ENCODE peak calls at places on chromosome 14, in eight cellular contexts. O, B, U, K, A, Z, S and M are unnamed samples.
A peak's percentile ranks its signal among the peaks of the same experiment; 100 is the strongest.

GRCh38 chr14:24430682-24431568 is 1.2 kb downstream of the KHNYN start:
- DNase-seq in S (no peak), B (peak; percentile 43), K (peak; percentile 23), A (peak; percentile 48), Z (no peak), O (peak; percentile 41), U (peak; percentile 59), M (no peak)

GRCh38 chr14:96635850-96636249 is 133.7 kb downstream of the PAPOLA start:
- DNase-seq in A (no peak), K (no peak), S (no peak), O (no peak), B (no peak), Z (peak; percentile 24), U (no peak), M (no peak)

GRCh38 chr14:23550131-23550826 is 1.3 kb downstream of the ZFHX2 start:
- DNase-seq in U (no peak), B (no peak), Z (no peak), A (no peak), O (no peak), S (no peak), K (no peak), M (no peak)

GRCh38 chr14:81478446-81478845 is 55.2 kb downstream of the SEL1L start:
- DNase-seq in A (no peak), O (no peak), K (no peak), U (no peak), B (no peak), Z (no peak), S (no peak), M (no peak)

GRCh38 chr14:63853831-63854293 is 1.1 kb downstream of the SYNE2 start:
- DNase-seq in B (peak; percentile 41), Z (peak; percentile 56), K (peak; percentile 37), U (peak; percentile 52), O (peak; percentile 30), A (no peak), S (peak; percentile 30), M (no peak)

GRCh38 chr14:94571950-94572349 is 9.3 kb upstream of the SERPINA5 start:
- DNase-seq in K (no peak), U (peak; percentile 23), Z (no peak), A (no peak), B (no peak), O (no peak), S (no peak), M (no peak)

GRCh38 chr14:40393143-40393542 is 960.9 kb upstream of the FBXO33 start:
- DNase-seq in U (no peak), O (no peak), S (no peak), B (no peak), A (no peak), K (no peak), Z (no peak), M (no peak)

GRCh38 chr14:99272669-99273024 is 650 bp upstream of the BCL11B start:
- DNase-seq in Z (no peak), U (no peak), O (no peak), K (no peak), A (no peak), B (no peak), S (no peak), M (no peak)

DNA sequence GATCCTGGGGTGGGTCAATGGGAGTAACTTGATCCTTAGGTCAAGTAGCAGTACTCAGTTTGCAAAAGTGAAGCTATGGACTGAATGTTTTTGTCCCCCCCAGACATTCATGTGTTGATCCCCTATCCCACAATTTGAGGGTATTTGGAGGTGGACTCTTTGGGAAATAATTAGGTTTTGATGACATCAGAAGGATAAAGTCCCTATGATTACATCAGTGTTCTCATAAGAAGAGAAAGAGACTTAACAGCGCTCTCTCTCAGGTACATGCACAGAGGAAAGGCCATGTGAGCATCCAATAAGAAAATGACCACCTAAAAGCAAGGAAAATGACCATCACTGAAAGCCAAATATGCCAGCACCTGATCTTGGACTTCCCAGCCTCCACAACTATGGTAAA is 550.8 kb downstream of the FOXG1 start:
- DNase-seq in U (no peak), A (no peak), S (no peak), K (no peak), O (no peak), B (no peak), Z (no peak), M (no peak)
- TF ChIP-seq CTCF in U (no peak), A (no peak), S (no peak), K (no peak), O (no peak), B (no peak), Z (no peak), M (no peak)

GRCh38 chr14:104149278-104149595 is 10.8 kb downstream of the KIF26A start:
- DNase-seq in U (no peak), Z (no peak), S (no peak), O (no peak), K (no peak), A (no peak), B (no peak), M (no peak)

GRCh38 chr14:104151546-104152245 is 13.3 kb downstream of the KIF26A start:
- DNase-seq in S (no peak), O (no peak), K (no peak), B (no peak), A (no peak), U (no peak), Z (no peak), M (no peak)

GRCh38 chr14:104149617-104150141 is 11.3 kb downstream of the KIF26A start:
- DNase-seq in U (no peak), Z (no peak), K (peak; percentile 71), O (peak; percentile 75), S (no peak), B (no peak), A (peak; percentile 73), M (peak; percentile 45)

GRCh38 chr14:104151028-104151385 is 12.6 kb downstream of the KIF26A start:
- DNase-seq in Z (no peak), O (no peak), U (no peak), K (no peak), S (no peak), A (no peak), B (no peak), M (no peak)

DNA sequence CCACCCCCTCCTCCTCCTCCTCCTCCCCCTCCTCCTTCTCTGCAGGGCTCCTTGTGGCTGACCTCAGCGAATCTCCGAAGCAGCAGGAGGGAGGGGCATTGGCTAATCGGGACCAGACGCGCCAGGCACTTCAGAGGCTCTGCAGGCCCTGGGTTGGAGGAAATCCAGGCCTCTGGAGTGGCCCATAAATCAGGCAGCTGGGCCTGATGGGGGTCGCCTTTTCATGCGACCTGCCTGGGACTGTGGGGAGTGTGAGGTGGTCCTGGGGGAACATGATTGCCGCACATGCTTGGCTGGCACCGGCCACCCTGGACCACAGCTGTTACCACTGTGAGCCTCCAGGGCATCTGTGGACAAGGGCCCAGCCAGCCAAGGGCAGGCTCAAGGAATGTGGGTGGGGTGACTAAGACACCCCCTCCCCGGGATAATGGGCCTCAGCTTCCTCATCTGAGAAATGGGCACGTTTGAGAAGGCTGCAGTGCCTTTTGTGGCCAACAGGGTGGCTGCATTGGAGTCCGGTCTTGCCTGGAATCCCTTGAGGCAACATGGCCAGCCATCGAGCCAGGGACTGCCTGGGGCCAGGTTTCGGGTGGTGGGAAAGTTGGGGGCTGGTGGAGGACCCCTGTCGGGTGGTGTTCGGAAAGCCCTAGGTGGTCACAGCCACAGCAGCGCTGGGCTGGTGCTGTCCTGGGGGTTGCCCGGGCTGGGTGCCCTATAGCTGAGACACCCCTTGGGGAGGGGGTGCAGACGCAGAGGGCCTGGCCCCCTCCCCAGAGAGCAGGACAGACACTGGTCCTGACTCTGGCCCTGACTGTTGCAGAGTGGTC is 12.0 kb downstream of the KIF26A start:
- DNase-seq in U (no peak), A (peak; percentile 65), B (no peak), K (peak; percentile 75), O (peak; percentile 71), S (no peak), Z (peak; percentile 65), M (peak; percentile 58)
- TF ChIP-seq CTCF in U (no peak), A (peak; percentile 11), B (peak; percentile 10), K (peak; percentile 39), O (peak; percentile 57), S (peak; percentile 56), Z (peak; percentile 74), M (peak; percentile 79)

GRCh38 chr14:68671899-68672298 is 121.0 kb downstream of the ZFP36L1 start:
- DNase-seq in U (no peak), K (no peak), O (no peak), Z (no peak), A (no peak), S (no peak), B (no peak), M (no peak)

GRCh38 chr14:68673464-68673863 is 119.4 kb downstream of the ZFP36L1 start:
- DNase-seq in S (no peak), O (no peak), A (no peak), Z (no peak), U (no peak), B (no peak), K (no peak), M (no peak)

GRCh38 chr14:68670344-68670725 is 122.5 kb downstream of the ZFP36L1 start:
- DNase-seq in B (no peak), O (no peak), U (no peak), Z (no peak), K (no peak), A (no peak), S (no peak), M (no peak)

GRCh38 chr14:68674538-68675232 is 118.2 kb downstream of the ZFP36L1 start:
- DNase-seq in O (no peak), A (no peak), Z (no peak), U (no peak), B (no peak), K (no peak), S (no peak), M (no peak)

GRCh38 chr14:68672609-68673285 is 120.1 kb downstream of the ZFP36L1 start:
- DNase-seq in A (no peak), K (no peak), O (no peak), Z (no peak), U (no peak), B (no peak), S (no peak), M (no peak)
- TF ChIP-seq CTCF in A (no peak), K (no peak), O (no peak), Z (no peak), U (no peak), B (no peak), S (no peak), M (no peak)

GRCh38 chr14:36649872-36650650 is 11.6 kb upstream of the PAX9 start:
- DNase-seq in B (no peak), U (no peak), K (no peak), O (no peak), A (no peak), Z (no peak), S (no peak), M (no peak)

GRCh38 chr14:36647417-36647826 is 14.2 kb upstream of the PAX9 start:
- DNase-seq in K (no peak), S (no peak), A (no peak), B (no peak), U (no peak), O (peak; percentile 22), Z (no peak), M (no peak)

GRCh38 chr14:36652542-36653201 is 9.0 kb upstream of the PAX9 start:
- DNase-seq in K (no peak), S (no peak), Z (no peak), U (no peak), A (no peak), B (no peak), O (no peak), M (no peak)

GRCh38 chr14:36647827-36648753 is 13.6 kb upstream of the PAX9 start:
- DNase-seq in O (peak; percentile 70), A (no peak), U (peak; percentile 30), B (no peak), Z (peak; percentile 65), S (peak; percentile 54), K (peak; percentile 75), M (peak; percentile 65)

DNA sequence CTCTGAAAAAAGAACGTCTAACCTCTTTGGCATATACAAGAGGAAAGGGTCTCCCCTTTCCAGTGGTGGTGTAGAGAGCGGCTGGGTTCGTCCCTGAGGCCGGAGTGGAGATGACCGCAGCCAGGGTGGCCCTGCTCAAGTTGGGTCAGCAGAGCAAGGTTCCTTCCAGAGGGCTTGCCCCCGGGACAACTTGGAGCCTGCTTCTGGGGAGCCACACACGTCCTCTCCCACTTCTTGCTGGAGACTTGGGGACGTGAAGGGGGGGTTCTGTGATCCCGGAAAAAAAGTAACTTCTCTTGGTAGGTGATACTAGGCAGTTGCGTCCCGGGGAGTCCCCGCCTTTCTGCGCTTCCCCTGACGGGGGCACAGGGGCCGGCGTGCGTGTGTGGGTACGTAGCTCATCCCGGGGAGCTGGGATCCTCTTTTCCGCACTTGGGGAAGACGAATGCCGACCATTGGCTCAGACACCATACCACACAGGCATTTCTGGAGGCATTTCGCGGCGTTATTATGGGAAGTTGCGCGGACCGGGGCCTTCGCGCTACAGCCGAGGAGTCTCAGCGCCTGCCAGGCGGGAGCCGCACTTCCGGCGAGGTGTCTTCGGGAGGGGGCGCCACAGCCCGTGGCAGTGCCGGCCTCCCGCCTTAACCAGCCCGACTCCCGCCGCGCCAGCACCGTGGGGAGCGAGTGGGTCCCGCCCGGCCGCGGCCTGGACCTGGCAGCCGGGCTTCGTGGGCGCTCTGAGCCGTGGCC is 14.8 kb upstream of the PAX9 start:
- DNase-seq in B (no peak), A (no peak), U (no peak), K (peak; percentile 67), S (no peak), O (peak; percentile 57), Z (no peak), M (no peak)
- TF ChIP-seq CTCF in B (no peak), A (no peak), U (peak; percentile 19), K (no peak), S (peak; percentile 50), O (no peak), Z (no peak), M (no peak)